ENCODE peak calls at places on chromosomes 3 and 15, in five cellular contexts. H, K, I, X and C are unnamed samples.

GRCh38 chr3:14765576-14766427 is 53.0 kb upstream of the FGD5 start:
- DNase-seq in H (no peak), K (no peak), I (no peak), X (no peak), C (no peak)

GRCh38 chr3:126519506-126520455 is 2.2 kb upstream of the UROC1 start:
- DNase-seq in H (no peak), K (no peak), I (no peak), X (no peak), C (no peak)

GRCh38 chr3:151226088-151226563 is 23.1 kb upstream of the GPR171 start:
- DNase-seq in H (no peak), K (peak; percentile 95), I (no peak), X (peak; percentile 86), C (no peak)

GRCh38 chr15:99682455-99682854 is 50.8 kb downstream of the LYSMD4 start:
- DNase-seq in H (no peak), K (peak; percentile 97), I (no peak), X (peak; percentile 82), C (no peak)

GRCh38 chr15:41285285-41285684 is 47.1 kb downstream of the OIP5 start:
- DNase-seq in H (no peak), K (peak; percentile 11), I (no peak), X (no peak), C (no peak)

GRCh38 chr3:194952882-194953281 is 267.2 kb downstream of the FAM43A start:
- DNase-seq in H (no peak), K (no peak), I (no peak), X (no peak), C (no peak)

GRCh38 chr3:51106242-51106876 is 278.7 kb upstream of the MANF start:
- DNase-seq in H (no peak), K (no peak), I (no peak), X (no peak), C (no peak)

GRCh38 chr3:32877598-32877997 is 59.8 kb downstream of the TRIM71 start:
- DNase-seq in H (no peak), K (no peak), I (no peak), X (no peak), C (no peak)

GRCh38 chr3:20846081-20846480 is 660.1 kb upstream of the SGO1 start:
- DNase-seq in H (no peak), K (no peak), I (no peak), X (no peak), C (no peak)

GRCh38 chr3:153442386-153442785 is 280.4 kb downstream of the RAP2B start:
- DNase-seq in H (no peak), K (peak; percentile 10), I (no peak), X (no peak), C (no peak)

GRCh38 chr3:53464424-53464823 is 30.0 kb upstream of the CACNA1D start:
- DNase-seq in H (no peak), K (peak; percentile 36), I (no peak), X (no peak), C (peak; percentile 79)

GRCh38 chr3:21715662-21716061 is 35.3 kb downstream of the ZNF385D start:
- DNase-seq in H (no peak), K (no peak), I (no peak), X (no peak), C (no peak)

GRCh38 chr3:126107960-126108688 is 24.2 kb upstream of the SLC41A3 start:
- DNase-seq in H (no peak), K (peak; percentile 27), I (no peak), X (no peak), C (no peak)

GRCh38 chr3:133930341-133930933 is 34.8 kb upstream of the RAB6B start:
- DNase-seq in H (no peak), K (peak; percentile 93), I (no peak), X (peak; percentile 63), C (no peak)